ENCODE peak calls at places on chromosomes 7 and 10, in seven cellular contexts. One of them, this sample, is unnamed.
A peak's percentile ranks its signal among the peaks of the same experiment; 100 is the strongest.

GRCh38 chr7:39650676-39651075 is 27.3 kb downstream of the RALA start:
- DNase-seq in kidney epithelial cell: no peak
- DNase-seq in Caco-2: no peak
- DNase-seq in endothelial cell of umbilical vein: peak; percentile 26
- DNase-seq in tibial nerve: no peak
- DNase-seq in H1: no peak
- DNase-seq in type B pancreatic cell: no peak
- DNase-seq in this sample: no peak

GRCh38 chr7:124762611-124763143 is 2.9 kb downstream of the GPR37 start:
- DNase-seq in kidney epithelial cell: no peak
- DNase-seq in Caco-2: no peak
- DNase-seq in tibial nerve: no peak
- DNase-seq in endothelial cell of umbilical vein: peak; percentile 44
- DNase-seq in type B pancreatic cell: no peak
- DNase-seq in H1: no peak
- DNase-seq in this sample: no peak

GRCh38 chr10:21721000-21721670 is 187.1 kb downstream of the MLLT10 start:
- DNase-seq in endothelial cell of umbilical vein: no peak
- DNase-seq in tibial nerve: no peak
- DNase-seq in H1: no peak
- DNase-seq in Caco-2: no peak
- DNase-seq in type B pancreatic cell: no peak
- DNase-seq in kidney epithelial cell: no peak
- DNase-seq in this sample: no peak

GRCh38 chr7:105011771-105012502 is 2.1 kb upstream of the KMT2E start:
- DNase-seq in type B pancreatic cell: no peak
- DNase-seq in endothelial cell of umbilical vein: no peak
- DNase-seq in kidney epithelial cell: no peak
- DNase-seq in H1: no peak
- DNase-seq in tibial nerve: no peak
- DNase-seq in Caco-2: peak; percentile 23
- DNase-seq in this sample: no peak

GRCh38 chr10:95604630-95605029 is 43.5 kb upstream of the SORBS1 start:
- DNase-seq in H1: no peak
- DNase-seq in tibial nerve: no peak
- DNase-seq in Caco-2: peak; percentile 15
- DNase-seq in type B pancreatic cell: no peak
- DNase-seq in kidney epithelial cell: no peak
- DNase-seq in endothelial cell of umbilical vein: no peak
- DNase-seq in this sample: no peak

GRCh38 chr10:34710391-34710751 is 104.7 kb downstream of the PARD3 start:
- DNase-seq in kidney epithelial cell: no peak
- DNase-seq in type B pancreatic cell: no peak
- DNase-seq in endothelial cell of umbilical vein: peak; percentile 59
- DNase-seq in H1: no peak
- DNase-seq in tibial nerve: no peak
- DNase-seq in Caco-2: no peak
- DNase-seq in this sample: no peak

GRCh38 chr10:112393341-112393740 is 19.4 kb downstream of the ACSL5 start:
- DNase-seq in tibial nerve: no peak
- DNase-seq in H1: no peak
- DNase-seq in kidney epithelial cell: no peak
- DNase-seq in Caco-2: no peak
- DNase-seq in type B pancreatic cell: no peak
- DNase-seq in endothelial cell of umbilical vein: no peak
- DNase-seq in this sample: no peak

GRCh38 chr10:72309290-72310240 is 35.8 kb downstream of the DDIT4 start:
- DNase-seq in kidney epithelial cell: no peak
- DNase-seq in type B pancreatic cell: no peak
- DNase-seq in tibial nerve: no peak
- DNase-seq in Caco-2: no peak
- DNase-seq in H1: no peak
- DNase-seq in endothelial cell of umbilical vein: no peak
- DNase-seq in this sample: no peak

GRCh38 chr7:78253850-78254249 is 455.3 kb downstream of the PHTF2 start:
- DNase-seq in H1: no peak
- DNase-seq in tibial nerve: no peak
- DNase-seq in kidney epithelial cell: no peak
- DNase-seq in endothelial cell of umbilical vein: no peak
- DNase-seq in Caco-2: no peak
- DNase-seq in type B pancreatic cell: no peak
- DNase-seq in this sample: no peak

GRCh38 chr7:134742688-134743350 is 36.6 kb upstream of the CALD1 start:
- DNase-seq in type B pancreatic cell: no peak
- DNase-seq in endothelial cell of umbilical vein: no peak
- DNase-seq in kidney epithelial cell: no peak
- DNase-seq in Caco-2: no peak
- DNase-seq in H1: no peak
- DNase-seq in tibial nerve: no peak
- DNase-seq in this sample: no peak

GRCh38 chr7:77453531-77453930 is 37.4 kb upstream of the GSAP start:
- DNase-seq in type B pancreatic cell: no peak
- DNase-seq in tibial nerve: no peak
- DNase-seq in Caco-2: no peak
- DNase-seq in kidney epithelial cell: no peak
- DNase-seq in endothelial cell of umbilical vein: peak; percentile 55
- DNase-seq in H1: no peak
- DNase-seq in this sample: no peak

GRCh38 chr7:102079140-102080002 is 207.3 kb upstream of the SH2B2 start:
- DNase-seq in endothelial cell of umbilical vein: no peak
- DNase-seq in H1: no peak
- DNase-seq in tibial nerve: no peak
- DNase-seq in kidney epithelial cell: no peak
- DNase-seq in Caco-2: peak; percentile 32
- DNase-seq in type B pancreatic cell: no peak
- DNase-seq in this sample: no peak

GRCh38 chr7:127678947-127679346 is 27.0 kb downstream of the SND1 start:
- DNase-seq in Caco-2: no peak
- DNase-seq in kidney epithelial cell: no peak
- DNase-seq in H1: no peak
- DNase-seq in type B pancreatic cell: no peak
- DNase-seq in endothelial cell of umbilical vein: no peak
- DNase-seq in tibial nerve: no peak
- DNase-seq in this sample: no peak

GRCh38 chr7:37916673-37917660 is at the start of gene SFRP4:
- DNase-seq in Caco-2: peak; percentile 69
- DNase-seq in type B pancreatic cell: peak; percentile 73
- DNase-seq in kidney epithelial cell: no peak
- DNase-seq in tibial nerve: peak; percentile 46
- DNase-seq in endothelial cell of umbilical vein: peak; percentile 56
- DNase-seq in H1: peak; percentile 81
- DNase-seq in this sample: peak; percentile 78

GRCh38 chr7:107972075-107972482 is 30.9 kb downstream of the LAMB1 start:
- DNase-seq in kidney epithelial cell: no peak
- DNase-seq in endothelial cell of umbilical vein: peak; percentile 29
- DNase-seq in type B pancreatic cell: no peak
- DNase-seq in Caco-2: no peak
- DNase-seq in tibial nerve: no peak
- DNase-seq in H1: no peak
- DNase-seq in this sample: no peak

GRCh38 chr10:99396471-99396870 is 34.0 kb downstream of the GOT1 start:
- DNase-seq in type B pancreatic cell: no peak
- DNase-seq in tibial nerve: no peak
- DNase-seq in kidney epithelial cell: peak; percentile 23
- DNase-seq in endothelial cell of umbilical vein: no peak
- DNase-seq in Caco-2: no peak
- DNase-seq in H1: no peak
- DNase-seq in this sample: no peak

GRCh38 chr10:120221873-120222485 is 235.0 kb upstream of the PLPP4 start:
- DNase-seq in Caco-2: peak; percentile 75
- DNase-seq in endothelial cell of umbilical vein: peak; percentile 64
- DNase-seq in kidney epithelial cell: peak; percentile 18
- DNase-seq in type B pancreatic cell: no peak
- DNase-seq in tibial nerve: no peak
- DNase-seq in H1: peak; percentile 58
- DNase-seq in this sample: peak; percentile 48

GRCh38 chr7:137625197-137625596 is 221.6 kb downstream of the DGKI start:
- DNase-seq in kidney epithelial cell: no peak
- DNase-seq in Caco-2: no peak
- DNase-seq in type B pancreatic cell: no peak
- DNase-seq in tibial nerve: no peak
- DNase-seq in H1: no peak
- DNase-seq in endothelial cell of umbilical vein: no peak
- DNase-seq in this sample: peak; percentile 2
- TF ChIP-seq CTCF in kidney epithelial cell: no peak
- TF ChIP-seq CTCF in Caco-2: no peak
- TF ChIP-seq CTCF in type B pancreatic cell: no peak
- TF ChIP-seq CTCF in tibial nerve: no peak
- TF ChIP-seq CTCF in H1: no peak
- TF ChIP-seq CTCF in endothelial cell of umbilical vein: no peak
- TF ChIP-seq CTCF in this sample: no peak

DNA sequence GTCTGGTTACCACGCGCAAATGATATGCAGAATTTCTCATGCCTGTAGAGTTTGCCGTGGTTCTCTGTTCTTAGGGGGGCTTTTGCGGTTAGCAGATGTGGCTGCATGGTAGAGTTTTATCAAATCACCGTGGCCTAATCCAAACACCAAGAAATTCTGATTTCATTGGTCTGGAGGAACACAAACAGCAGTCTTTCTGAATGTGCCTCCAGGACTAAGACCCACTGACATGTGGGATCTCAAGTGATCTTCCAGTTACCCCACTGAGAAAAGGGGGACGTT is 62.6 kb downstream of the JCAD start:
- DNase-seq in Caco-2: no peak
- DNase-seq in endothelial cell of umbilical vein: no peak
- DNase-seq in kidney epithelial cell: no peak
- DNase-seq in H1: no peak
- DNase-seq in tibial nerve: no peak
- DNase-seq in type B pancreatic cell: no peak
- DNase-seq in this sample: no peak
- TF ChIP-seq CTCF in Caco-2: no peak
- TF ChIP-seq CTCF in endothelial cell of umbilical vein: no peak
- TF ChIP-seq CTCF in kidney epithelial cell: no peak
- TF ChIP-seq CTCF in H1: no peak
- TF ChIP-seq CTCF in tibial nerve: no peak
- TF ChIP-seq CTCF in type B pancreatic cell: no peak
- TF ChIP-seq CTCF in this sample: no peak

GRCh38 chr10:79292789-79293746 is 54.2 kb upstream of the PPIF start:
- DNase-seq in tibial nerve: no peak
- DNase-seq in Caco-2: peak; percentile 42
- DNase-seq in H1: peak; percentile 80
- DNase-seq in endothelial cell of umbilical vein: no peak
- DNase-seq in type B pancreatic cell: no peak
- DNase-seq in kidney epithelial cell: no peak
- DNase-seq in this sample: peak; percentile 22
- TF ChIP-seq CTCF in tibial nerve: no peak
- TF ChIP-seq CTCF in Caco-2: peak; percentile 62
- TF ChIP-seq CTCF in H1: peak; percentile 88
- TF ChIP-seq CTCF in endothelial cell of umbilical vein: peak; percentile 6
- TF ChIP-seq CTCF in type B pancreatic cell: peak; percentile 59
- TF ChIP-seq CTCF in kidney epithelial cell: peak; percentile 68
- TF ChIP-seq CTCF in this sample: peak; percentile 71

GRCh38 chr10:80170026-80170425 is 35.3 kb downstream of the ANXA11 start:
- DNase-seq in Caco-2: no peak
- DNase-seq in tibial nerve: no peak
- DNase-seq in endothelial cell of umbilical vein: no peak
- DNase-seq in type B pancreatic cell: no peak
- DNase-seq in kidney epithelial cell: no peak
- DNase-seq in H1: no peak
- DNase-seq in this sample: no peak

GRCh38 chr10:80170641-80171040 is 34.7 kb downstream of the ANXA11 start:
- DNase-seq in endothelial cell of umbilical vein: no peak
- DNase-seq in kidney epithelial cell: no peak
- DNase-seq in H1: no peak
- DNase-seq in Caco-2: no peak
- DNase-seq in type B pancreatic cell: no peak
- DNase-seq in tibial nerve: no peak
- DNase-seq in this sample: no peak

GRCh38 chr10:80167471-80167870 is 34.9 kb downstream of the PLAC9 start:
- DNase-seq in tibial nerve: no peak
- DNase-seq in Caco-2: no peak
- DNase-seq in endothelial cell of umbilical vein: no peak
- DNase-seq in kidney epithelial cell: no peak
- DNase-seq in H1: no peak
- DNase-seq in type B pancreatic cell: no peak
- DNase-seq in this sample: no peak

GRCh38 chr10:80168111-80168511 is 35.6 kb downstream of the PLAC9 start:
- DNase-seq in type B pancreatic cell: no peak
- DNase-seq in endothelial cell of umbilical vein: no peak
- DNase-seq in kidney epithelial cell: no peak
- DNase-seq in H1: no peak
- DNase-seq in Caco-2: no peak
- DNase-seq in tibial nerve: no peak
- DNase-seq in this sample: no peak

GRCh38 chr10:80168679-80169380 is 36.3 kb downstream of the PLAC9 start:
- DNase-seq in endothelial cell of umbilical vein: no peak
- DNase-seq in type B pancreatic cell: no peak
- DNase-seq in kidney epithelial cell: no peak
- DNase-seq in tibial nerve: no peak
- DNase-seq in H1: peak; percentile 77
- DNase-seq in Caco-2: peak; percentile 29
- DNase-seq in this sample: peak; percentile 60
- TF ChIP-seq CTCF in endothelial cell of umbilical vein: peak; percentile 7
- TF ChIP-seq CTCF in type B pancreatic cell: peak; percentile 38
- TF ChIP-seq CTCF in kidney epithelial cell: no peak
- TF ChIP-seq CTCF in tibial nerve: no peak
- TF ChIP-seq CTCF in H1: peak; percentile 62
- TF ChIP-seq CTCF in Caco-2: peak; percentile 28
- TF ChIP-seq CTCF in this sample: peak; percentile 46

This sample was measured in Calu3.